ENCODE peak calls at places on chromosomes 4 and X, in ten cellular contexts. W is KG1; L is heart left ventricle; T is stimulated activated CD4-positive, alpha-beta T cell treated with anti-CD3 and anti-CD28 coated beads, Interleukin-15, amount 100 ng/mL, for 1 hour; G is activated CD4-positive, CD25-positive, alpha-beta regulatory T cell; R is lung microvascular endothelial cell; J is activated naive CD8-positive, alpha-beta T cell treated with anti-CD3 and anti-CD28 coated beads, Interleukin-2, amount 50 U/mL, for 24 hours; B is NCI-H1436; E is activated T-cell treated with anti-CD3 and anti-CD28 coated beads for 1 hour; Z is aorta. S is an unnamed sample.

GRCh38 chr4:146232131-146232722 is 17.9 kb downstream of the REELD1 start:
- DNase-seq in W (no peak), L (no peak), T (no peak), G (no peak), R (no peak), J (no peak), B (no peak), E (no peak), Z (no peak), S (no peak)

GRCh38 chrX:133608406-133608805 is 193.1 kb upstream of the GPC4 start:
- DNase-seq in W (no peak), L (no peak), T (no peak), G (no peak), R (no peak), J (no peak), B (no peak), E (no peak), Z (no peak), S (no peak)

GRCh38 chr4:66575024-66575696 is 904.9 kb upstream of the EPHA5 start:
- DNase-seq in W (no peak), L (no peak), T (no peak), G (no peak), R (no peak), J (no peak), B (no peak), E (no peak), Z (peak), S (no peak)

GRCh38 chr4:95361696-95361965 is 187.1 kb downstream of the UNC5C start:
- DNase-seq in W (no peak), L (no peak), T (no peak), G (no peak), R (no peak), J (no peak), B (no peak), E (no peak), Z (no peak), S (no peak)

GRCh38 chr4:97395980-97396562 is 747.2 kb downstream of the STPG2 start:
- DNase-seq in W (no peak), L (no peak), T (no peak), G (no peak), R (no peak), J (no peak), B (no peak), E (no peak), Z (no peak), S (no peak)

GRCh38 chr4:124389591-124389990 is 322.9 kb downstream of the ANKRD50 start:
- DNase-seq in W (no peak), L (no peak), T (no peak), G (no peak), R (no peak), J (no peak), B (no peak), E (no peak), Z (no peak), S (no peak)

GRCh38 chr4:173243917-173244658 is 75.5 kb downstream of the GALNT7 start:
- DNase-seq in W (no peak), L (no peak), T (no peak), G (no peak), R (no peak), J (no peak), B (peak), E (no peak), Z (no peak), S (no peak)

GRCh38 chr4:90163872-90164271 is 36.7 kb downstream of the CCSER1 start:
- DNase-seq in W (no peak), L (no peak), T (no peak), G (no peak), R (no peak), J (no peak), B (no peak), E (no peak), Z (no peak), S (no peak)

GRCh38 chr4:26015133-26015651 is 101.2 kb downstream of the SMIM20 start:
- DNase-seq in W (no peak), L (peak), T (no peak), G (no peak), R (no peak), J (no peak), B (no peak), E (no peak), Z (peak), S (peak)

S was measured in coronary artery.